ENCODE peak calls at places on chromosomes 12 and 14, in four cellular contexts. M, N, L and S are unnamed samples.

GRCh38 chr12:65891987-65892481 is 67.8 kb downstream of the HMGA2 start:
- DNase-seq in M (no peak), N (peak; percentile 96), L (no peak), S (no peak)

GRCh38 chr12:103884316-103884715 is 43.3 kb upstream of the NT5DC3 start:
- DNase-seq in M (no peak), N (peak; percentile 53), L (peak; percentile 21), S (peak; percentile 26)

GRCh38 chr12:78802593-78802992 is 62.0 kb upstream of the SYT1 start:
- DNase-seq in M (no peak), N (peak; percentile 71), L (no peak), S (no peak)

GRCh38 chr12:90908465-90908864 is 46.5 kb downstream of the CCER1 start:
- DNase-seq in M (no peak), N (peak; percentile 49), L (no peak), S (no peak)

GRCh38 chr14:39873793-39874192 is 441.6 kb upstream of the FBXO33 start:
- DNase-seq in M (no peak), N (peak; percentile 5), L (no peak), S (no peak)

GRCh38 chr12:53174881-53175491 is 5.5 kb upstream of the ZNF740 start:
- DNase-seq in M (no peak), N (peak; percentile 33), L (no peak), S (peak; percentile 23)

GRCh38 chr14:76901171-76902055 is 75.2 kb downstream of the LRRC74A start:
- DNase-seq in M (no peak), N (peak; percentile 15), L (no peak), S (no peak)

GRCh38 chr12:116784238-116784612 is 46.1 kb downstream of the RNFT2 start:
- DNase-seq in M (no peak), N (no peak), L (no peak), S (peak; percentile 17)

GRCh38 chr14:63893701-63894458 is 41.1 kb downstream of the SYNE2 start:
- DNase-seq in M (no peak), N (peak; percentile 21), L (no peak), S (no peak)

GRCh38 chr12:91204416-91204815 is 21.8 kb upstream of the DCN start:
- DNase-seq in M (no peak), N (no peak), L (no peak), S (no peak)

GRCh38 chr12:108608616-108609015 is 10.7 kb upstream of the TMEM119 start:
- DNase-seq in M (no peak), N (no peak), L (no peak), S (no peak)

GRCh38 chr14:93859957-93860356 is 67.2 kb upstream of the FAM181A start:
- DNase-seq in M (no peak), N (no peak), L (no peak), S (no peak)

GRCh38 chr12:93111791-93112208 is 182.7 kb upstream of the EEA1 start:
- DNase-seq in M (no peak), N (peak; percentile 82), L (no peak), S (no peak)

GRCh38 chr14:100522616-100523021 is 64.6 kb downstream of the BEGAIN start:
- DNase-seq in M (no peak), N (no peak), L (no peak), S (no peak)

GRCh38 chr12:120928864-120929652 is 24.9 kb upstream of the SPPL3 start:
- DNase-seq in M (no peak), N (peak; percentile 91), L (no peak), S (no peak)

GRCh38 chr12:104741072-104741471 is 217.0 kb downstream of the SLC41A2 start:
- DNase-seq in M (no peak), N (no peak), L (no peak), S (no peak)

GRCh38 chr12:121300083-121300819 is 3.7 kb upstream of the CAMKK2 start:
- DNase-seq in M (no peak), N (no peak), L (no peak), S (no peak)

GRCh38 chr12:6263931-6264330 is 46.6 kb upstream of the PLEKHG6 start:
- DNase-seq in M (no peak), N (no peak), L (no peak), S (peak; percentile 89)

GRCh38 chr12:118501489-118501888 is 125.1 kb downstream of the SUDS3 start:
- DNase-seq in M (no peak), N (no peak), L (no peak), S (no peak)

GRCh38 chr14:26199599-26200370 is 398.0 kb downstream of the NOVA1 start:
- DNase-seq in M (no peak), N (no peak), L (no peak), S (no peak)

GRCh38 chr12:118760623-118761022 is 220.7 kb upstream of the SRRM4 start:
- DNase-seq in M (no peak), N (no peak), L (no peak), S (no peak)

GRCh38 chr12:74890237-74890599 is 319.4 kb downstream of the KCNC2 start:
- DNase-seq in M (no peak), N (peak; percentile 95), L (no peak), S (no peak)

GRCh38 chr14:54147285-54147684 is 190.7 kb upstream of the BMP4 start:
- DNase-seq in M (no peak), N (peak; percentile 65), L (no peak), S (no peak)

GRCh38 chr12:98939350-98939749 is 294.3 kb downstream of the APAF1 start:
- DNase-seq in M (no peak), N (peak; percentile 30), L (no peak), S (peak; percentile 4)